ENCODE peak calls at places on chromosome 17, in five cellular contexts. I is IMR-90, N is mesendoderm, F is H9, J is mesenchymal stem cell. W is an unnamed sample.

GRCh38 chr17:57892820-57893595 is 43.2 kb upstream of the MRPS23 start:
- DNase-seq in I (peak), N (peak), F (peak), J (peak), W (peak)

GRCh38 chr17:6853764-6854442 is 22.4 kb upstream of the TEKT1 start:
- DNase-seq in I (no peak), N (peak), F (peak), J (no peak), W (no peak)

GRCh38 chr17:61839300-61839786 is 24.0 kb downstream of the BRIP1 start:
- DNase-seq in I (no peak), N (no peak), F (no peak), J (no peak), W (no peak)

GRCh38 chr17:7336240-7337175 is at the start of gene ACAP1:
- DNase-seq in I (no peak), N (peak), F (peak), J (no peak), W (no peak)

GRCh38 chr17:36808181-36808661 is 129.1 kb upstream of the LHX1 start:
- DNase-seq in I (no peak), N (peak), F (peak), J (peak), W (peak)

GRCh38 chr17:34178047-34178446 is 77.0 kb upstream of the CCL2 start:
- DNase-seq in I (peak), N (peak), F (peak), J (peak), W (no peak)

GRCh38 chr17:65134035-65134434 is 3.1 kb upstream of the RGS9 start:
- DNase-seq in I (no peak), N (no peak), F (no peak), J (no peak), W (no peak)

GRCh38 chr17:34485999-34486398 is 93.4 kb upstream of the TMEM132E start:
- DNase-seq in I (no peak), N (no peak), F (no peak), J (no peak), W (no peak)

GRCh38 chr17:76420356-76421053 is 32.4 kb downstream of the UBE2O start:
- DNase-seq in I (no peak), N (no peak), F (no peak), J (no peak), W (no peak)

GRCh38 chr17:83201206-83202001 is 122.0 kb downstream of the METRNL start:
- DNase-seq in I (no peak), N (no peak), F (no peak), J (no peak), W (no peak)

GRCh38 chr17:63489291-63489690 is 12.4 kb downstream of the ACE start:
- DNase-seq in I (no peak), N (no peak), F (no peak), J (no peak), W (no peak)

GRCh38 chr17:72567774-72568173 is 447.0 kb downstream of the SOX9 start:
- DNase-seq in I (no peak), N (no peak), F (no peak), J (no peak), W (no peak)

GRCh38 chr17:72572604-72573491 is 452.0 kb downstream of the SOX9 start:
- DNase-seq in I (peak), N (no peak), F (no peak), J (peak), W (no peak)

GRCh38 chr17:72566671-72567484 is 446.1 kb downstream of the SOX9 start:
- DNase-seq in I (no peak), N (no peak), F (no peak), J (no peak), W (no peak)

GRCh38 chr17:72571813-72572396 is 451.1 kb downstream of the SOX9 start:
- DNase-seq in I (no peak), N (peak), F (no peak), J (no peak), W (no peak)

DNA sequence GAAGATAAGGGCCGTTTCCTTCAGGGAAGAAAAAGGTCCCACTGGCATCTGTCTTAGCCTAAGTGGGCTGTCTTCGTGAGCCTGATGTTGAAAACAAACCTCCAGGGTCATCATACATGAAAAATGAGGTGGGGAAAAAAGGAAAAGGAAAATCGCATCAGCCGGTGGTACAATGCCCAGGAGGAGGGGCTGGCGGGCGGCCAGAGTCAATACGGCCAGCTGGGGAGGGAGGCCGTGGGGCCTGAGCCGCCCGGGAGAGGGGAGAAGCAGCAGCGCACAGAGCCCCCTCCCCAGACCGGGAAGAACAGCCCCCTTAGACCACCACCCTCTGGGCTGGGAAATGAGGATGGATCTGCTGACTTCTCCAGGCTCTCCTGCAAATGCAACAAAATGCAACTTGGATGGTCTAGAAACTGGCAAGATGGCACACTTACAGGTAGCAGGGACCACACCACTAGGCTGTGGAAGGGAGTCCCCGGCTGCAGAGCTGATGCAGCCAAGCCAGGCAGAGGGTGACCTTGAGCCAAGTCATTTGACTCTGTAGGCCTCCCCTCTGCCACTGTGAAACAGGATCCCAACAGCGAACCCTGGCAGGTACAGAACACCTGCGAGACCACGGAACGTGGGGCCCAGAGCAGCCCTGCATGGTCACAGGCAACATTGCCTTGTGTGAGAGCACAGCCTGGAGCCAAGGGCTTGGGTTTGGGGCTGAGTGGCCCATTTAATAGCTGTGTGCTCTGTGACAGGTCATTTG is 448.6 kb downstream of the SOX9 start:
- DNase-seq in I (no peak), N (no peak), F (no peak), J (no peak), W (no peak)
- H2BK15ac ChIP-seq in I (no peak), N (no peak), F (no peak), J (no peak), W (peak)

GRCh38 chr17:80264048-80264792 is 3.6 kb downstream of the RNF213 start:
- DNase-seq in I (no peak), N (no peak), F (no peak), J (no peak), W (no peak)

GRCh38 chr17:80262291-80262690 is 1.6 kb downstream of the RNF213 start:
- DNase-seq in I (no peak), N (no peak), F (no peak), J (no peak), W (no peak)

GRCh38 chr17:80263253-80264047 is 2.8 kb downstream of the RNF213 start:
- DNase-seq in I (peak), N (peak), F (peak), J (peak), W (no peak)

GRCh38 chr17:80261895-80262279 is 1.2 kb downstream of the RNF213 start:
- DNase-seq in I (no peak), N (no peak), F (no peak), J (no peak), W (no peak)

DNA sequence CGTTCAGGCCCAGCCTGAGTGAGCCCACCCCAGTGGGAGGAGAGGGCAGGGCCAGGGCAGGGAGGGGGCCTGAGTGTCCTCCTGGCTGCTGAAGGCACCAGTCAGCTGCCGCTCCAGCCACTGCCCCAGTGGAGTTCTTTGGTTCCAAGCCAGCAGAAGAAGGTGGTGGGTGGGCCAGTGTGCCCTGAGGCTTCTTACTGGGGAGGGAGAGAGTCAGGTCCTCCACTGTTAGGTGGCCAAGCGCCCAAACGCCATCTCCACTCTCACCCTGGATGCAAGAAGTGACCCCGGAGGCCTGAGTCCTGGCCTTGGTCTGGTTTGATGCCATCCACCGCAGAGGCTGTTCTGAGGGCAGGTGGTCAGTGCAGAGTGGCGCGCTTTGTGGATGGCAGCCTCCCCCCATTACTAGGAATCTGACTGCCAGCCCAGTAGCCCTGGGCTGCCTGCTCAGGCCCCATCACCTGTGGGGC is 2.2 kb downstream of the RNF213 start:
- DNase-seq in I (no peak), N (no peak), F (no peak), J (no peak), W (no peak)
- H2BK15ac ChIP-seq in I (no peak), N (no peak), F (no peak), J (no peak), W (peak)

GRCh38 chr17:78235885-78236284 is 4.5 kb downstream of the TMEM235 start:
- DNase-seq in I (no peak), N (no peak), F (no peak), J (no peak), W (no peak)
- H2BK15ac ChIP-seq in I (no peak), N (no peak), F (no peak), J (no peak), W (no peak)

GRCh38 chr17:29004081-29004692 is 1.6 kb downstream of the SEZ6 start:
- DNase-seq in I (peak), N (peak), F (no peak), J (peak), W (no peak)
- H2BK15ac ChIP-seq in I (no peak), N (no peak), F (no peak), J (no peak), W (no peak)

GRCh38 chr17:77470330-77470786 is 329.6 kb downstream of the SEC14L1 start:
- DNase-seq in I (no peak), N (no peak), F (no peak), J (no peak), W (no peak)
- H2BK15ac ChIP-seq in I (no peak), N (no peak), F (no peak), J (peak), W (peak)

GRCh38 chr17:42154514-42154883 is 290 bp downstream of the RAB5C start:
- DNase-seq in I (no peak), N (no peak), F (no peak), J (no peak), W (no peak)

GRCh38 chr17:42163696-42164407 is 9.1 kb upstream of the RAB5C start:
- DNase-seq in I (no peak), N (no peak), F (no peak), J (no peak), W (no peak)

GRCh38 chr17:42163113-42163512 is 8.3 kb upstream of the RAB5C start:
- DNase-seq in I (no peak), N (peak), F (peak), J (no peak), W (no peak)

GRCh38 chr17:42155614-42156045 is 841 bp upstream of the RAB5C start:
- DNase-seq in I (no peak), N (peak), F (peak), J (peak), W (no peak)

GRCh38 chr17:42159796-42160551 is 5.2 kb upstream of the RAB5C start:
- DNase-seq in I (no peak), N (no peak), F (no peak), J (no peak), W (no peak)
- H2BK15ac ChIP-seq in I (no peak), N (no peak), F (no peak), J (no peak), W (peak)

GRCh38 chr17:44384281-44384822 is 5.1 kb downstream of the ITGA2B start:
- DNase-seq in I (no peak), N (no peak), F (no peak), J (no peak), W (no peak)

GRCh38 chr17:44386182-44386525 is 3.3 kb downstream of the ITGA2B start:
- DNase-seq in I (no peak), N (no peak), F (no peak), J (no peak), W (no peak)

GRCh38 chr17:44383861-44384260 is 5.6 kb downstream of the ITGA2B start:
- DNase-seq in I (no peak), N (no peak), F (no peak), J (no peak), W (no peak)

GRCh38 chr17:44385287-44386181 is 3.9 kb downstream of the ITGA2B start:
- DNase-seq in I (peak), N (peak), F (peak), J (peak), W (peak)

DNA sequence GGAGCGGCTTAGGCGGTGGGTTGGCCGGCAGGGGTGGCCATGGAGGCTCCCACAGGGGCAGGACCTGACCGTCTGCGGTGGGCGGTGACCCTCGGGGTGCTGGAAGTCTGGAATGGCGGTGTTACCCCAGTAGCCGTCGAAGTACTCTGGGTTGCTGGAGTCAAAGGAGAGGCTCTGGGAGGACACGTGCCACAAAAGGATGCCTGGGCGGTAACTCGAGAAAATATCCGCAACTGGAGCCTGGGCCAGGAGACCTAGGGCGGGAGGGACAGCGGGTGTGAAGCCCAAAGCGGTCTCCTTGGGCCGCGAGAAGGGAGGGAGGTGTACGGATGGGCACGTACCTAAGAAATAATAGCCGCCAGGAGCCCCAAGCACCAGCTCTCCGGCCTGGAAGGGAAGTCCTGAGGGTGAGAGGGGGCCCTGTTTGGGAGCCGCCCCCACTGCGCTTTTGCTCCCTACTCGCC is 4.6 kb downstream of the ITGA2B start:
- DNase-seq in I (no peak), N (peak), F (no peak), J (no peak), W (no peak)
- H2BK15ac ChIP-seq in I (no peak), N (no peak), F (no peak), J (no peak), W (peak)

GRCh38 chr17:9294661-9295210 is 273.4 kb downstream of the NTN1 start:
- DNase-seq in I (no peak), N (no peak), F (no peak), J (no peak), W (no peak)

GRCh38 chr17:9290226-9290613 is 268.9 kb downstream of the NTN1 start:
- DNase-seq in I (no peak), N (no peak), F (no peak), J (no peak), W (no peak)

GRCh38 chr17:9287301-9287700 is 266.0 kb downstream of the NTN1 start:
- DNase-seq in I (no peak), N (no peak), F (no peak), J (no peak), W (no peak)

GRCh38 chr17:9291912-9292562 is 270.7 kb downstream of the NTN1 start:
- DNase-seq in I (peak), N (peak), F (peak), J (peak), W (no peak)

GRCh38 chr17:9292563-9292941 is 271.2 kb downstream of the NTN1 start:
- DNase-seq in I (no peak), N (no peak), F (no peak), J (no peak), W (no peak)
- H2BK15ac ChIP-seq in I (no peak), N (no peak), F (no peak), J (no peak), W (no peak)

GRCh38 chr17:41547921-41548843 is 20.1 kb upstream of the KRT19 start:
- DNase-seq in I (peak), N (no peak), F (no peak), J (peak), W (no peak)
- H2BK15ac ChIP-seq in I (peak), N (no peak), F (no peak), J (peak), W (peak)

W was measured in neuronal stem cell.